ENCODE peak calls at places on chromosomes 5 and 9, in five cellular contexts. R is spleen, Y is coronary artery, P is AG04449, N is hepatocyte. Z is an unnamed sample.

GRCh38 chr5:157431544-157432200 is 28.3 kb upstream of the NIPAL4 start:
- DNase-seq in R (no peak), Y (no peak), P (peak; percentile 16), N (peak; percentile 68), Z (peak; percentile 23)

GRCh38 chr9:110351009-110351467 is 13.4 kb upstream of the TXNDC8 start:
- DNase-seq in R (no peak), Y (no peak), P (no peak), N (no peak), Z (peak; percentile 48)

GRCh38 chr5:115979628-115980041 is 17.4 kb downstream of the LVRN start:
- DNase-seq in R (no peak), Y (no peak), P (no peak), N (no peak), Z (peak; percentile 90)

GRCh38 chr9:137272241-137273094 is 5.1 kb upstream of the TOR4A start:
- DNase-seq in R (peak; percentile 73), Y (no peak), P (no peak), N (no peak), Z (no peak)

GRCh38 chr5:157328277-157328912 is 62.5 kb downstream of the CYFIP2 start:
- DNase-seq in R (peak; percentile 86), Y (no peak), P (peak; percentile 38), N (peak; percentile 89), Z (peak; percentile 55)

GRCh38 chr5:55418994-55419991 is 111.5 kb downstream of the MTREX start:
- DNase-seq in R (no peak), Y (no peak), P (no peak), N (no peak), Z (no peak)

GRCh38 chr5:139746691-139747582 is 48.7 kb upstream of the PSD2 start:
- DNase-seq in R (peak; percentile 93), Y (no peak), P (no peak), N (peak; percentile 74), Z (no peak)

GRCh38 chr9:91818647-91819403 is 131.2 kb downstream of the ROR2 start:
- DNase-seq in R (peak; percentile 63), Y (no peak), P (no peak), N (no peak), Z (no peak)

GRCh38 chr5:139514486-139514856 is 31.9 kb upstream of the STING1 start:
- DNase-seq in R (no peak), Y (no peak), P (no peak), N (no peak), Z (no peak)

GRCh38 chr5:58582411-58583393 is at the start of gene RAB3C:
- DNase-seq in R (peak; percentile 96), Y (peak; percentile 81), P (peak; percentile 53), N (peak; percentile 96), Z (peak; percentile 66)

GRCh38 chr5:173187054-173187743 is 42.9 kb downstream of the BNIP1 start:
- DNase-seq in R (no peak), Y (no peak), P (no peak), N (no peak), Z (no peak)

GRCh38 chr5:60960591-60960990 is 15.6 kb downstream of the NDUFAF2 start:
- DNase-seq in R (no peak), Y (no peak), P (no peak), N (peak; percentile 40), Z (no peak)

GRCh38 chr9:128881627-128881883 is 195 bp downstream of the KYAT1 start:
- DNase-seq in R (no peak), Y (peak; percentile 83), P (no peak), N (no peak), Z (no peak)

GRCh38 chr5:115469904-115470516 is 74.6 kb downstream of the FEM1C start:
- DNase-seq in R (no peak), Y (no peak), P (no peak), N (no peak), Z (no peak)

GRCh38 chr5:102666164-102666951 is 88.7 kb upstream of the PAM start:
- DNase-seq in R (no peak), Y (no peak), P (no peak), N (no peak), Z (no peak)

GRCh38 chr9:91914404-91914803 is 35.6 kb downstream of the ROR2 start:
- DNase-seq in R (no peak), Y (no peak), P (no peak), N (no peak), Z (no peak)

GRCh38 chr5:147538232-147538631 is 28.4 kb upstream of the DPYSL3 start:
- DNase-seq in R (no peak), Y (no peak), P (no peak), N (no peak), Z (no peak)

GRCh38 chr5:2752059-2752874 is 790 bp upstream of the IRX2 start:
- DNase-seq in R (no peak), Y (no peak), P (no peak), N (peak; percentile 44), Z (no peak)

Z was measured in AG09319.